ENCODE peak calls at places on chromosomes 13 and 19, in seven cellular contexts. Q, H, T, N, I, A and M are unnamed samples.

GRCh38 chr19:44587863-44588752 is 25.3 kb upstream of the IGSF23 start:
- DNase-seq in Q (peak; percentile 78), H (no peak), T (no peak), N (peak; percentile 85), I (peak; percentile 37), A (no peak), M (no peak)

GRCh38 chr19:29855087-29855486 is 43.3 kb downstream of the CCNE1 start:
- DNase-seq in Q (no peak), H (no peak), T (no peak), N (no peak), I (no peak), A (no peak), M (no peak)

GRCh38 chr13:76884167-76884566 is 2.0 kb downstream of the KCTD12 start:
- DNase-seq in Q (no peak), H (no peak), T (no peak), N (no peak), I (no peak), A (no peak), M (no peak)

GRCh38 chr19:1265611-1266115 is 3.5 kb upstream of the CIRBP start:
- DNase-seq in Q (no peak), H (no peak), T (peak; percentile 87), N (peak; percentile 31), I (no peak), A (no peak), M (no peak)

GRCh38 chr13:44759222-44759721 is 183.1 kb upstream of the TSC22D1 start:
- DNase-seq in Q (no peak), H (no peak), T (no peak), N (no peak), I (no peak), A (no peak), M (no peak)

GRCh38 chr13:53343345-53343744 is 314.7 kb downstream of the OLFM4 start:
- DNase-seq in Q (no peak), H (no peak), T (no peak), N (no peak), I (no peak), A (no peak), M (no peak)

GRCh38 chr13:95192998-95193397 is 108.3 kb downstream of the ABCC4 start:
- DNase-seq in Q (no peak), H (no peak), T (no peak), N (no peak), I (no peak), A (no peak), M (no peak)

GRCh38 chr13:96460571-96460970 is 370.7 kb downstream of the HS6ST3 start:
- DNase-seq in Q (no peak), H (no peak), T (no peak), N (no peak), I (no peak), A (no peak), M (no peak)

GRCh38 chr13:20565120-20565736 is 1.7 kb upstream of the IFT88 start:
- DNase-seq in Q (no peak), H (no peak), T (no peak), N (no peak), I (no peak), A (no peak), M (no peak)

GRCh38 chr13:30618938-30619289 is 1.2 kb downstream of the USPL1 start:
- DNase-seq in Q (no peak), H (no peak), T (no peak), N (no peak), I (no peak), A (no peak), M (no peak)

GRCh38 chr19:41868120-41868988 is 8.3 kb downstream of the RPS19 start:
- DNase-seq in Q (no peak), H (no peak), T (no peak), N (no peak), I (no peak), A (no peak), M (no peak)

GRCh38 chr19:41864374-41864773 is 4.3 kb downstream of the RPS19 start:
- DNase-seq in Q (no peak), H (no peak), T (no peak), N (no peak), I (no peak), A (no peak), M (no peak)

GRCh38 chr19:41863209-41863931 is 3.3 kb downstream of the RPS19 start:
- DNase-seq in Q (no peak), H (no peak), T (no peak), N (no peak), I (no peak), A (no peak), M (no peak)

GRCh38 chr19:41868989-41869300 is 8.1 kb upstream of the CD79A start:
- DNase-seq in Q (no peak), H (no peak), T (no peak), N (no peak), I (no peak), A (no peak), M (no peak)

GRCh38 chr19:41866284-41866683 is 6.2 kb downstream of the RPS19 start:
- DNase-seq in Q (no peak), H (no peak), T (no peak), N (no peak), I (no peak), A (no peak), M (no peak)
- TF ChIP-seq POLR2A in Q (no peak), H (peak; percentile 13), T (no peak), N (no peak), I (no peak), A (no peak), M (no peak)

GRCh38 chr19:40692212-40692551 is 1.7 kb upstream of the NUMBL start:
- DNase-seq in Q (no peak), H (no peak), T (no peak), N (no peak), I (no peak), A (no peak), M (no peak)

GRCh38 chr19:40691421-40692211 is 1.2 kb upstream of the NUMBL start:
- DNase-seq in Q (no peak), H (no peak), T (peak; percentile 59), N (peak; percentile 53), I (no peak), A (no peak), M (no peak)

GRCh38 chr19:40693896-40694295 is 3.4 kb upstream of the NUMBL start:
- DNase-seq in Q (no peak), H (no peak), T (no peak), N (no peak), I (no peak), A (no peak), M (no peak)

GRCh38 chr19:40690699-40691420 is 409 bp upstream of the NUMBL start:
- DNase-seq in Q (peak; percentile 70), H (peak; percentile 97), T (peak; percentile 97), N (peak; percentile 100), I (peak; percentile 99), A (peak; percentile 97), M (no peak)

DNA sequence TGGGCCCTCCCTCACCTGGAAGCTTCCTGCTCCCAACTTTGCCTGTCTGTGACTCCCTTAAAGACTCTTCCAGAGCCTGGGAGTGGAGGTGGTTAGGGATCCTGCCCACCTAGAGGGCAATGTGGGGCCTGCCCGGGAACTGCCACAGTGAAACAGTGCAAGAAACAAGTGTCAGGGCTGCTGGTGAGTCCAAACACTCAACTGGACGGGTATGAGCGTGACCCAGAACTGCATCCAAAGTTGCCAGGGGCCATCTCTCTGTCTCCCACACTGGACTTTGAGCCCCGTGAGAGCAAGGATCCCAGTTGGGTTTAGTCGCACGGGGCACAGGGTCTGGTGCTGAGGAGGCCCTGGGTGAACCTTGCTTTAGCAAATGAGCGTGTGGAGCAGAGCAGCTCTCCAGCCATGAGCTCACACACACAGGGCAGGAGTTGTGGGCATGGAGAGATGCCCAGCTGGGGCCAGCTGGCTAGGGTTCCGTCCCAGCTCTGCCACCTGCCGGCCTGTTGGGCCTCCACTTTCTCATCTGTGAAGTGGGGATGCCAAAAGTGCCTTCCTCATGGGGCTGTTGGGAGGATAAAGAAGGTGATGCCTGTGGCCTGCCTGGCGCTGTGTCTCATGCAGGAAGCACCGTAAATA is 2.8 kb upstream of the NUMBL start:
- DNase-seq in Q (no peak), H (no peak), T (peak; percentile 32), N (no peak), I (no peak), A (no peak), M (no peak)
- TF ChIP-seq POLR2A in Q (no peak), H (no peak), T (no peak), N (no peak), I (no peak), A (no peak), M (no peak)

GRCh38 chr13:26590951-26591350 is 33.5 kb downstream of the WASF3 start:
- DNase-seq in Q (no peak), H (no peak), T (no peak), N (no peak), I (no peak), A (no peak), M (no peak)

GRCh38 chr13:26590379-26590778 is 32.9 kb downstream of the WASF3 start:
- DNase-seq in Q (no peak), H (no peak), T (no peak), N (no peak), I (no peak), A (no peak), M (no peak)

GRCh38 chr13:26587251-26587650 is 29.8 kb downstream of the WASF3 start:
- DNase-seq in Q (no peak), H (no peak), T (no peak), N (no peak), I (no peak), A (no peak), M (no peak)

GRCh38 chr13:26589754-26590153 is 32.3 kb downstream of the WASF3 start:
- DNase-seq in Q (no peak), H (no peak), T (no peak), N (no peak), I (no peak), A (no peak), M (no peak)

DNA sequence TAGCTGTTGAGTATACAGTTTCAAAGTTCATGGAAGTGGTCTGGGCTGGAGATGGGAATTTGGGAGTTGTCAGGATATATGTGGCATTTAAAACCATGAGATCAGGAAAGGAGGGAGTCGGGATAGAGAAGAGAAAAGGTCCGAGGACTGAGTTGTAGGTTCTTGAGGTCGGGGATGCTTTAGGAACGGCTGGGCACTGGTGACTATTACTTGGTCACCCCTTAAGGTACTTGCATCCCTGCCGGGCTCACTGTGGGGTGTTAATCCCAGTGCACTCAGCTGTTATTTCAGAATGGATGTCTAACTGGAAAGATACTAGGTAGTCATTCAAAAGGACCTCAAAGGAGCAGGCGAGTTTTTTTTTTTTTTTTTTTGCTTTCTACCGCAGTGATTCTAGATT is 34.2 kb downstream of the WASF3 start:
- DNase-seq in Q (no peak), H (no peak), T (no peak), N (no peak), I (no peak), A (no peak), M (no peak)
- TF ChIP-seq POLR2A in Q (no peak), H (no peak), T (no peak), N (no peak), I (no peak), A (no peak), M (no peak)

GRCh38 chr13:93797463-93797862 is 570.9 kb downstream of the GPC6 start:
- DNase-seq in Q (no peak), H (no peak), T (no peak), N (no peak), I (no peak), A (no peak), M (no peak)

GRCh38 chr13:93789058-93789457 is 562.5 kb downstream of the GPC6 start:
- DNase-seq in Q (no peak), H (no peak), T (no peak), N (no peak), I (no peak), A (no peak), M (no peak)

GRCh38 chr13:93788456-93788855 is 561.8 kb downstream of the GPC6 start:
- DNase-seq in Q (no peak), H (no peak), T (no peak), N (no peak), I (no peak), A (no peak), M (no peak)

GRCh38 chr13:93794197-93794885 is 567.7 kb downstream of the GPC6 start:
- DNase-seq in Q (no peak), H (no peak), T (no peak), N (no peak), I (no peak), A (no peak), M (no peak)
- TF ChIP-seq POLR2A in Q (no peak), H (no peak), T (no peak), N (no peak), I (no peak), A (no peak), M (no peak)